ENCODE peak calls at places on chromosomes 12 and 14, in four cellular contexts. One of them, this sample, is unnamed.

GRCh38 chr12:21642707-21643389 is 14.8 kb downstream of the LDHB start:
- DNase-seq in heart left ventricle: no peak
- DNase-seq in effector memory CD4-positive, alpha-beta T cell: no peak
- DNase-seq in suprapubic skin: no peak
- DNase-seq in this sample: no peak

GRCh38 chr12:103751171-103751570 is 89.9 kb downstream of the NT5DC3 start:
- DNase-seq in suprapubic skin: no peak
- DNase-seq in heart left ventricle: no peak
- DNase-seq in effector memory CD4-positive, alpha-beta T cell: no peak
- DNase-seq in this sample: no peak

GRCh38 chr12:56315256-56315625 is 547 bp downstream of the CNPY2 start:
- DNase-seq in heart left ventricle: no peak
- DNase-seq in suprapubic skin: no peak
- DNase-seq in effector memory CD4-positive, alpha-beta T cell: no peak
- DNase-seq in this sample: peak; percentile 49

GRCh38 chr12:5898874-5899273 is 46.2 kb downstream of the ANO2 start:
- DNase-seq in heart left ventricle: no peak
- DNase-seq in suprapubic skin: no peak
- DNase-seq in effector memory CD4-positive, alpha-beta T cell: no peak
- DNase-seq in this sample: no peak

GRCh38 chr14:90242444-90242843 is 13.9 kb upstream of the PSMC1 start:
- DNase-seq in heart left ventricle: no peak
- DNase-seq in effector memory CD4-positive, alpha-beta T cell: no peak
- DNase-seq in suprapubic skin: no peak
- DNase-seq in this sample: no peak

GRCh38 chr12:27555316-27555715 is 31.3 kb downstream of the PPFIBP1 start:
- DNase-seq in heart left ventricle: no peak
- DNase-seq in effector memory CD4-positive, alpha-beta T cell: no peak
- DNase-seq in suprapubic skin: no peak
- DNase-seq in this sample: no peak

GRCh38 chr12:116954700-116955381 is 44.1 kb downstream of the FBXW8 start:
- DNase-seq in suprapubic skin: no peak
- DNase-seq in effector memory CD4-positive, alpha-beta T cell: no peak
- DNase-seq in heart left ventricle: no peak
- DNase-seq in this sample: no peak

GRCh38 chr14:39109893-39110715 is 4.0 kb upstream of the GEMIN2 start:
- DNase-seq in heart left ventricle: no peak
- DNase-seq in suprapubic skin: no peak
- DNase-seq in effector memory CD4-positive, alpha-beta T cell: no peak
- DNase-seq in this sample: no peak

GRCh38 chr12:3315201-3315661 is 175.8 kb upstream of the PRMT8 start:
- DNase-seq in heart left ventricle: peak; percentile 79
- DNase-seq in effector memory CD4-positive, alpha-beta T cell: no peak
- DNase-seq in suprapubic skin: peak; percentile 75
- DNase-seq in this sample: no peak

GRCh38 chr14:21496453-21496852 is 14.7 kb downstream of the METTL3 start:
- DNase-seq in heart left ventricle: no peak
- DNase-seq in effector memory CD4-positive, alpha-beta T cell: no peak
- DNase-seq in suprapubic skin: no peak
- DNase-seq in this sample: no peak

DNA sequence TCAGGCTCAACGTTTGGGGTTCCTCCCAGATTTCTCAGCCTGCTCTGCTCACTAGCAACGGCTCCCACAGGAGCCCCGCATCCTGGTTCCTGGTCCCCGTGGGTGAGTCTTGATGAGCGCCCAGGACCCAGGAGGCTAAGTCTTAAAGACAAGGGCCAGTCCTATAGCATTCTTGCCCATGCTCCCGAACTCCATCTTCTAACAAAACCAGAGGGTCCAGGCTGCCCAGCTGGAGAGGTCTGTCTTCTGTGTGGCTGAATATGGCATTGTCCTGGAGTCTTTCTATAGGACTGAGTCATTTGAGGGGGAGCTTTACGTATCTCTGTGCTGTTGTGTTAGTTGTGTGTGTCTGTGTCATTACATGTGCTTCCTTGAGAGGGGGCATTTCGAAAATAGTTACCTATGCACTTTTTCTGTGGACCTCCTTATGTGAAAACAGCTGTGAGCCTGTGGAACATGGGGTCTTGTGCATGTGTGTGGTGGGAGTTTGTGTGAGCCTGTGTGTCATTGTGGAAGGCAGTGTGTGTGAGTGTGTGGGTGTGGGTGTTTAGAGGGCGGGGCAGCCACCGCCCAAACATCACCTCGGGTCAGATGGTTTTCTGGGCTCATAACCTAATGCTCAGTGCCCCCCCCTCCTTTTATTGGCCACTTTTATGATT is 9.1 kb upstream of the TBX5 start:
- DNase-seq in suprapubic skin: no peak
- DNase-seq in heart left ventricle: no peak
- DNase-seq in effector memory CD4-positive, alpha-beta T cell: no peak
- DNase-seq in this sample: no peak
- H3K27ac ChIP-seq in suprapubic skin: no peak overlapping the region
- H3K27ac ChIP-seq in heart left ventricle: no peak overlapping the region
- H3K27ac ChIP-seq in effector memory CD4-positive, alpha-beta T cell: no peak overlapping the region
- H3K27ac ChIP-seq in this sample: no peak overlapping the region

DNA sequence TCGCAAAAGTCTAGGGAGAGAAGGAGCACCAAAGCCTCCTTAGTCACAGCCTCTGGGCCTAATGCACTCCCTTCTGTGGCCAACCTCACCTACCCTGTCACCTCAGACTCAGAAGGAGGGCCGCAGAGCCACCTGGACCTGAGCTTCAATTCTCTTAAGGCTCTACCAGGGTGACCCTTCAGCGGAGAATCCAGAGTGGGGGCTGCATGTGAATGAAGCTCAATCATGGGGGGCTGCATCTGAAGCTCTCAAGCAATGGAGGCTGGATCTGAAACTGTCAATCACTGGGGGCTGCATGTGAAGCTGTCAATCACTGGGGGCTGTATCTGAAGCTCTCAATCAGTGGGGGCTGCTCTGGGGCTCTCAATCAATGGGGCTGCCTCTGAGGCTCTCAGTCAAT is 43.1 kb upstream of the EIF5 start:
- DNase-seq in heart left ventricle: no peak
- DNase-seq in effector memory CD4-positive, alpha-beta T cell: no peak
- DNase-seq in suprapubic skin: no peak
- DNase-seq in this sample: no peak
- H3K27ac ChIP-seq in heart left ventricle: no peak overlapping the region
- H3K27ac ChIP-seq in effector memory CD4-positive, alpha-beta T cell: no peak overlapping the region
- H3K27ac ChIP-seq in suprapubic skin: no peak overlapping the region
- H3K27ac ChIP-seq in this sample: no peak overlapping the region

GRCh38 chr14:75049136-75049535 is 2.1 kb downstream of the MLH3 start:
- DNase-seq in suprapubic skin: no peak
- DNase-seq in effector memory CD4-positive, alpha-beta T cell: no peak
- DNase-seq in heart left ventricle: no peak
- DNase-seq in this sample: no peak

GRCh38 chr14:75051556-75051899 is 261 bp upstream of the MLH3 start:
- DNase-seq in effector memory CD4-positive, alpha-beta T cell: no peak
- DNase-seq in suprapubic skin: no peak
- DNase-seq in heart left ventricle: no peak
- DNase-seq in this sample: no peak

GRCh38 chr14:75048101-75048500 is 3.2 kb downstream of the MLH3 start:
- DNase-seq in effector memory CD4-positive, alpha-beta T cell: no peak
- DNase-seq in suprapubic skin: no peak
- DNase-seq in heart left ventricle: no peak
- DNase-seq in this sample: no peak

GRCh38 chr14:75050852-75051555 is at the start of gene MLH3:
- DNase-seq in suprapubic skin: peak; percentile 81
- DNase-seq in effector memory CD4-positive, alpha-beta T cell: peak; percentile 68
- DNase-seq in heart left ventricle: peak; percentile 93
- DNase-seq in this sample: peak; percentile 76

DNA sequence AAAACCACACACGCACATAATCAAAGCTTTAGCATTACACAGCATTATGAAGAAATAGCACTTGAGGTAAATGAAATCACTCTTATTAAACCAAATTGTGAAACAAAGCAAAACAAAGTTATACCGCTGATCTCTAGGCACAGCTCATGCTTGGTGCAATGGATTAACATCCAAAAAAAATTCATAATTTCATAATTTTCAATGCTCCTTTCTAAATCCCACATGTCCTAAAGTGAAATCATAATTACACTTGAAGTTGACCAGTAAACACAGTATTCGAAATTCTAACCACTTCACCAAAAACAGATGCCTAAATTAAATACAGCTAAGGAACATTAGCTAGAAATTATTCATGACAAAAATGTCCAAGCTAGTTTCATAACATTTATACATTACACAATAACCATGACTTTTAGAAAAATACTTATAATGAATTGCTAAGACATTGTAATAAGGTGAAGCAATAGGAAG is 1.5 kb downstream of the MLH3 start:
- DNase-seq in effector memory CD4-positive, alpha-beta T cell: no peak
- DNase-seq in heart left ventricle: no peak
- DNase-seq in suprapubic skin: no peak
- DNase-seq in this sample: no peak
- H3K27ac ChIP-seq in effector memory CD4-positive, alpha-beta T cell: no peak overlapping the region
- H3K27ac ChIP-seq in heart left ventricle: peak overlapping the region; percentile 93
- H3K27ac ChIP-seq in suprapubic skin: peak overlapping the region; percentile 95
- H3K27ac ChIP-seq in this sample: peak overlapping the region; percentile 89

GRCh38 chr12:75783093-75783877 is 248.3 kb downstream of the PHLDA1 start:
- DNase-seq in effector memory CD4-positive, alpha-beta T cell: no peak
- DNase-seq in heart left ventricle: no peak
- DNase-seq in suprapubic skin: no peak
- DNase-seq in this sample: no peak

GRCh38 chr12:75784591-75784990 is 247.0 kb downstream of the PHLDA1 start:
- DNase-seq in effector memory CD4-positive, alpha-beta T cell: no peak
- DNase-seq in heart left ventricle: no peak
- DNase-seq in suprapubic skin: peak; percentile 66
- DNase-seq in this sample: peak; percentile 24

GRCh38 chr12:75779891-75780501 is 251.6 kb downstream of the PHLDA1 start:
- DNase-seq in effector memory CD4-positive, alpha-beta T cell: no peak
- DNase-seq in suprapubic skin: no peak
- DNase-seq in heart left ventricle: no peak
- DNase-seq in this sample: no peak

GRCh38 chr12:75781532-75782046 is 250.0 kb downstream of the PHLDA1 start:
- DNase-seq in heart left ventricle: no peak
- DNase-seq in effector memory CD4-positive, alpha-beta T cell: no peak
- DNase-seq in suprapubic skin: no peak
- DNase-seq in this sample: no peak

GRCh38 chr12:75782182-75782581 is 249.4 kb downstream of the PHLDA1 start:
- DNase-seq in heart left ventricle: no peak
- DNase-seq in effector memory CD4-positive, alpha-beta T cell: no peak
- DNase-seq in suprapubic skin: no peak
- DNase-seq in this sample: no peak
- H3K27ac ChIP-seq in heart left ventricle: no peak overlapping the region
- H3K27ac ChIP-seq in effector memory CD4-positive, alpha-beta T cell: no peak overlapping the region
- H3K27ac ChIP-seq in suprapubic skin: no peak overlapping the region
- H3K27ac ChIP-seq in this sample: no peak overlapping the region

DNA sequence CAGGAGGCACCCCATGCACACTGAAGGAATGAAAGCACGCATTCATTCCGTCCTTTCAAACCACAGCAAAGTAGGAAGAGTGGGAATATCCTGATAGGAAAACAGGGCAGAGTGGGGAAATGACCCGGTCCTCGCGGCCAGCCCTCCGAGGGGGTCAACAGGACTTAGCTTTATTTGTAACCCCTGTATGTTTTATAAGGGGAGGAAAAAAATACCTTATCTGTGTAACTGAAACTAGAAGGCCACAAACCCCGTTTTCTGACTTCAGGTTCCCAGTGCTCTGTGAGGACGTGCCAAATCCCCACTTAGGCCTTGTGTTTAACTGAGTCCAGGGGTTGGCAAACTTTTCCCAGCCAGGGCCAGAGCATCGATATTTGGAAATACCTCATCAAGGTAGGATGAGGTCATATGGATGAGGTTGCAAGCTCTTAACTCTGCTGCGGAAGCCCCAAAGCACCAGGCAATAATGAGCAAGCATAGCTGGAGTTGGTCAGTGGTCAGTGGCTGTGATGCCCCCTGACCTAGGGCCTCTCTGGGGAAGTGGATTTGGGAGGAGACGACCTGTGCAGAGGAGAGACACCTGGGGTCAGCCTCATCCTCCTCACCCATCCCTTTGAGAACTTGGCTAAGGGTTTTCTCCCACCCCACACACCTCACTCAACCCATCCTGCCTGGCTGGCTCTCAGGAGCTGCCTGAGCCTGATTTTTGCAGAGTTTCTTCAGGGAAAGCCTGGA is 58.5 kb downstream of the RBM19 start:
- DNase-seq in effector memory CD4-positive, alpha-beta T cell: no peak
- DNase-seq in heart left ventricle: no peak
- DNase-seq in suprapubic skin: no peak
- DNase-seq in this sample: no peak
- H3K27ac ChIP-seq in effector memory CD4-positive, alpha-beta T cell: no peak overlapping the region
- H3K27ac ChIP-seq in heart left ventricle: no peak overlapping the region
- H3K27ac ChIP-seq in suprapubic skin: no peak overlapping the region
- H3K27ac ChIP-seq in this sample: no peak overlapping the region

This sample was measured in substantia nigra.